ENCODE peak calls at places on chromosomes 5 and 9, in eight cellular contexts. Y, N, I, R, S, D, F and X are unnamed samples.

GRCh38 chr5:41747708-41748107 is 122.5 kb downstream of the OXCT1 start:
- DNase-seq in I (no peak), R (no peak), D (no peak), N (no peak), Y (no peak), F (no peak), S (no peak), X (no peak)

GRCh38 chr9:1125741-1126140 is 75.6 kb downstream of the DMRT2 start:
- DNase-seq in N (no peak), Y (no peak), R (no peak), S (no peak), D (peak), I (no peak), F (no peak), X (no peak)

GRCh38 chr9:113986931-113987330 is 91.2 kb downstream of the AMBP start:
- DNase-seq in Y (no peak), F (no peak), R (no peak), S (no peak), D (no peak), I (no peak), N (no peak), X (no peak)

GRCh38 chr9:18499987-18500386 is 26.0 kb downstream of the ADAMTSL1 start:
- DNase-seq in S (no peak), I (no peak), Y (no peak), R (no peak), F (no peak), D (no peak), N (no peak), X (no peak)

GRCh38 chr5:92019376-92019990 is 636.4 kb upstream of the ARRDC3 start:
- DNase-seq in F (no peak), N (no peak), Y (no peak), R (no peak), I (no peak), D (peak), S (no peak), X (no peak)

GRCh38 chr9:110153431-110153830 is 54.5 kb downstream of the C9orf152 start:
- DNase-seq in I (no peak), Y (no peak), F (no peak), S (no peak), N (no peak), R (no peak), D (no peak), X (no peak)

GRCh38 chr5:150122158-150122510 is 33.5 kb downstream of the PDGFRB start:
- DNase-seq in N (no peak), I (peak), Y (no peak), R (no peak), D (peak), S (peak), F (peak), X (peak)

GRCh38 chr5:154820383-154820782 is 30.0 kb downstream of the FAXDC2 start:
- DNase-seq in R (peak), S (peak), F (no peak), D (no peak), I (no peak), N (no peak), Y (no peak), X (no peak)

GRCh38 chr5:54455413-54456157 is at the start of gene HSPB3:
- DNase-seq in D (no peak), N (peak), S (no peak), F (no peak), R (peak), I (no peak), Y (no peak), X (no peak)

GRCh38 chr5:159448-160172 is 31.7 kb upstream of the LRRC14B start:
- DNase-seq in N (no peak), I (peak), D (no peak), Y (no peak), F (peak), S (peak), R (no peak), X (no peak)

GRCh38 chr5:76114192-76114795 is 31.1 kb downstream of the SV2C start:
- DNase-seq in R (no peak), I (peak), S (no peak), Y (peak), N (no peak), D (no peak), F (no peak), X (peak)

GRCh38 chr5:23730023-23730422 is 222.6 kb downstream of the PRDM9 start:
- DNase-seq in F (no peak), S (no peak), N (no peak), I (peak), R (no peak), Y (no peak), D (no peak), X (no peak)

GRCh38 chr5:172630961-172631360 is 10.1 kb upstream of the NEURL1B start:
- DNase-seq in D (no peak), N (no peak), R (no peak), S (no peak), Y (no peak), F (no peak), I (no peak), X (no peak)

GRCh38 chr9:108245331-108245730 is 610.5 kb downstream of the ACTL7B start:
- DNase-seq in I (no peak), S (no peak), N (no peak), R (no peak), F (no peak), Y (no peak), D (no peak), X (no peak)

GRCh38 chr9:68841292-68842052 is 136.4 kb downstream of the PIP5K1B start:
- DNase-seq in N (no peak), R (no peak), I (no peak), D (no peak), Y (no peak), F (no peak), S (no peak), X (no peak)

GRCh38 chr5:159444441-159445082 is 114.3 kb upstream of the IL12B start:
- DNase-seq in N (no peak), F (no peak), Y (peak), I (peak), D (peak), R (no peak), S (no peak), X (no peak)

GRCh38 chr9:75382126-75382525 is 293.8 kb downstream of the OSTF1 start:
- DNase-seq in S (no peak), F (no peak), R (no peak), N (no peak), I (no peak), Y (no peak), D (no peak), X (no peak)

GRCh38 chr9:24594234-24594850 is 48.6 kb upstream of the IZUMO3 start:
- DNase-seq in S (no peak), Y (no peak), N (no peak), I (no peak), D (no peak), F (peak), R (no peak), X (no peak)

GRCh38 chr9:18256574-18256973 is 217.4 kb upstream of the ADAMTSL1 start:
- DNase-seq in D (no peak), I (no peak), Y (no peak), F (no peak), R (no peak), S (no peak), N (no peak), X (peak)

GRCh38 chr9:116639251-116639741 is 47.8 kb upstream of the TRIM32 start:
- DNase-seq in D (no peak), Y (no peak), N (no peak), I (no peak), R (peak), F (no peak), S (no peak), X (no peak)

GRCh38 chr5:76406014-76406413 is 2.9 kb downstream of the IQGAP2 start:
- DNase-seq in R (no peak), D (no peak), F (no peak), N (no peak), S (no peak), Y (no peak), I (no peak), X (no peak)

GRCh38 chr5:43753069-43753468 is 150.1 kb downstream of the NNT start:
- DNase-seq in S (no peak), D (no peak), Y (no peak), N (no peak), F (peak), I (no peak), R (no peak), X (no peak)

GRCh38 chr5:10578869-10579268 is 15.0 kb downstream of the ANKRD33B start:
- DNase-seq in D (no peak), I (no peak), R (no peak), S (peak), F (no peak), Y (no peak), N (no peak), X (no peak)

GRCh38 chr9:123401879-123402513 is 46.0 kb downstream of the CRB2 start:
- DNase-seq in F (no peak), I (peak), Y (no peak), S (no peak), R (no peak), N (no peak), D (peak), X (peak)

GRCh38 chr5:111453290-111453689 is 59.0 kb downstream of the STARD4 start:
- DNase-seq in R (no peak), N (no peak), Y (no peak), F (no peak), D (no peak), S (no peak), I (no peak), X (no peak)
- H3K27ac ChIP-seq in R (no peak), N (no peak), Y (no peak), F (no peak), D (no peak), S (no peak), I (no peak), X (no peak)

GRCh38 chr9:100222674-100223073 is 123.6 kb downstream of the INVS start:
- DNase-seq in Y (no peak), I (peak), N (no peak), F (no peak), S (no peak), D (peak), R (no peak), X (no peak)
- TF ChIP-seq CTCF in Y (peak), I (peak), N (peak), F (peak), S (no peak), D (peak), R (no peak), X (no peak)

DNA sequence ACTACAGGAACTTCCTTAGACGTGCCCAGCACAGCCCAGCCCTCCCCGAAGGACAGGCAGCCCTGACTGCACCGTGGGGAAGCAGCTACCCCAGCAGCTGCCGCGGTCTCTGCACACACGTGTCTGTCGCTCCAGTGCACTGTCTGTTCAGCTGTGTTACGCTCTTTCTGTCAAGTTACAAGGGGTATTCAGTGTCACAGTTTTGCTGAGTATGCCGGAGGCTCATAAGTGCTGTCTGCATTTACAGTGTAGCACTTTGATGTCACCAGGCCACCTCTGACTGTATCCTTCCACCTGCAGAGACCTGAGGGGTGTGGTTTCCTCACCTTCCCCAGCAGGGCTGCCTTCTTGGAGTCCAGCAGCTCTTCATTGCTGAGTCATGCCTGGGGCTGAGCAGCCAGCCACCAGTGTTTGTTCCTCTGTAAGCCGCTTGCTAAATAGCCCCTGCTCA is 126.8 kb downstream of the EHMT1 start:
- DNase-seq in N (no peak), D (peak), S (peak), Y (peak), I (no peak), R (no peak), F (no peak), X (no peak)
- H3K27ac ChIP-seq in N (no peak), D (peak), S (peak), Y (peak), I (no peak), R (no peak), F (no peak), X (no peak)

GRCh38 chr9:127158995-127159801 is 36.8 kb upstream of the ANGPTL2 start:
- DNase-seq in F (peak), D (peak), I (peak), Y (no peak), R (peak), S (no peak), N (no peak), X (peak)
- TF ChIP-seq CTCF in F (no peak), D (no peak), I (peak), Y (peak), R (peak), S (no peak), N (peak), X (no peak)

GRCh38 chr5:176529824-176530195 is 7.4 kb downstream of the RNF44 start:
- DNase-seq in D (no peak), Y (no peak), I (no peak), F (no peak), N (no peak), R (no peak), S (peak), X (no peak)

GRCh38 chr5:176528301-176528700 is 8.9 kb downstream of the RNF44 start:
- DNase-seq in D (no peak), I (no peak), S (peak), F (no peak), N (peak), R (no peak), Y (no peak), X (no peak)

GRCh38 chr5:176527246-176528222 is 9.7 kb downstream of the RNF44 start:
- DNase-seq in S (peak), D (no peak), R (no peak), Y (no peak), N (no peak), F (no peak), I (no peak), X (no peak)

GRCh38 chr5:176529116-176529823 is 7.9 kb downstream of the RNF44 start:
- DNase-seq in I (no peak), R (no peak), S (peak), F (no peak), D (no peak), Y (no peak), N (no peak), X (no peak)

GRCh38 chr5:176528761-176529115 is 8.5 kb downstream of the RNF44 start:
- DNase-seq in R (no peak), F (no peak), S (peak), I (no peak), Y (no peak), D (no peak), N (no peak), X (no peak)
- H3K27ac ChIP-seq in R (no peak), F (no peak), S (peak), I (no peak), Y (no peak), D (no peak), N (no peak), X (no peak)

GRCh38 chr5:107112207-107112606 is 558.5 kb downstream of the EFNA5 start:
- DNase-seq in R (no peak), Y (no peak), D (no peak), S (no peak), N (no peak), F (no peak), I (no peak), X (no peak)
- TF ChIP-seq CTCF in R (no peak), Y (no peak), D (no peak), S (no peak), N (no peak), F (no peak), I (no peak), X (no peak)